ENCODE peak calls at places on chromosomes 1 and 21, in ten cellular contexts. R is body of pancreas, I is esophagus squamous epithelium, D is right lobe of liver, Y is H1, K is right atrium auricular region, E is psoas muscle, P is AG04450, S is hepatocyte, T is ovary. A is an unnamed sample.

GRCh38 chr1:160637821-160638539 is 8.9 kb downstream of the SLAMF1 start:
- DNase-seq in R (no peak), E (no peak), Y (no peak), D (no peak), I (no peak), K (no peak), S (no peak), T (no peak), P (no peak), A (no peak)

GRCh38 chr1:15028117-15028516 is 125.4 kb upstream of the TMEM51 start:
- DNase-seq in K (peak; percentile 77), Y (no peak), T (no peak), S (peak; percentile 30), D (no peak), I (no peak), R (no peak), E (peak; percentile 66), P (peak; percentile 24), A (no peak)

GRCh38 chr1:98387701-98388100 is 273.8 kb upstream of the SNX7 start:
- DNase-seq in P (no peak), T (no peak), R (no peak), I (no peak), Y (no peak), E (no peak), K (no peak), S (no peak), D (no peak), A (no peak)

GRCh38 chr1:245232936-245233335 is 78.2 kb downstream of the KIF26B start:
- DNase-seq in E (no peak), S (no peak), D (no peak), I (no peak), R (no peak), Y (no peak), T (no peak), P (no peak), K (no peak), A (no peak)

GRCh38 chr1:82614090-82614489 is 813.4 kb downstream of the ADGRL2 start:
- DNase-seq in E (no peak), P (no peak), T (no peak), I (no peak), D (no peak), K (no peak), S (no peak), Y (no peak), R (no peak), A (no peak)

GRCh38 chr1:115429242-115429641 is 91.2 kb upstream of the NGF start:
- DNase-seq in Y (no peak), R (no peak), K (no peak), P (no peak), I (no peak), S (no peak), D (no peak), E (no peak), T (no peak), A (no peak)

GRCh38 chr1:151536499-151536898 is 3.6 kb upstream of the TUFT1 start:
- DNase-seq in Y (no peak), S (no peak), I (no peak), R (no peak), D (no peak), P (no peak), T (no peak), K (no peak), E (no peak), A (no peak)

GRCh38 chr1:108082006-108082405 is 117.0 kb upstream of the VAV3 start:
- DNase-seq in R (no peak), K (no peak), T (no peak), Y (no peak), S (no peak), I (no peak), P (no peak), D (no peak), E (no peak), A (no peak)

GRCh38 chr1:201038537-201038936 is 15.0 kb upstream of the KIF21B start:
- DNase-seq in I (no peak), D (peak; percentile 20), Y (no peak), S (no peak), K (no peak), R (no peak), P (no peak), T (no peak), E (no peak), A (no peak)

GRCh38 chr1:201139756-201140155 is 12.8 kb upstream of the ASCL5 start:
- DNase-seq in I (no peak), D (no peak), Y (no peak), T (no peak), S (no peak), K (no peak), P (no peak), E (no peak), R (no peak), A (no peak)

GRCh38 chr1:194225781-194226180 is 1039.4 kb upstream of the B3GALT2 start:
- DNase-seq in D (no peak), K (no peak), E (no peak), I (no peak), R (no peak), S (no peak), Y (no peak), T (no peak), P (no peak), A (no peak)

GRCh38 chr1:203807211-203807610 is 11.8 kb downstream of the ZBED6 start:
- DNase-seq in T (no peak), Y (no peak), I (no peak), R (no peak), E (no peak), K (no peak), D (no peak), P (peak; percentile 77), S (peak; percentile 15), A (no peak)

GRCh38 chr1:63124666-63125191 is 197.6 kb upstream of the FOXD3 start:
- DNase-seq in Y (no peak), K (no peak), S (no peak), E (no peak), I (no peak), R (no peak), D (no peak), P (peak; percentile 30), T (no peak), A (no peak)

GRCh38 chr21:38913120-38913975 is 107.6 kb downstream of the ETS2 start:
- DNase-seq in E (peak; percentile 89), Y (no peak), I (no peak), T (peak; percentile 87), S (peak; percentile 92), P (peak; percentile 36), K (peak; percentile 83), D (peak; percentile 96), R (peak; percentile 92), A (peak; percentile 92)

GRCh38 chr1:240352769-240353168 is 259.2 kb downstream of the GREM2 start:
- DNase-seq in E (no peak), S (peak; percentile 4), K (no peak), Y (no peak), P (peak; percentile 32), T (no peak), I (no peak), R (no peak), D (no peak), A (no peak)

GRCh38 chr1:227808566-227808965 is 6.9 kb upstream of the PRSS38 start:
- DNase-seq in I (no peak), Y (no peak), T (no peak), R (no peak), P (no peak), E (no peak), S (no peak), D (no peak), K (no peak), A (no peak)

GRCh38 chr1:18970762-18971161 is 14.3 kb upstream of the IFFO2 start:
- DNase-seq in S (no peak), I (no peak), D (no peak), E (no peak), T (no peak), R (no peak), K (no peak), P (no peak), Y (no peak), A (no peak)

GRCh38 chr1:162213281-162213909 is 143.9 kb downstream of the NOS1AP start:
- DNase-seq in Y (no peak), T (peak; percentile 39), P (no peak), K (no peak), D (peak; percentile 90), E (peak; percentile 59), I (no peak), R (peak; percentile 83), S (peak; percentile 24), A (peak; percentile 72)

GRCh38 chr1:169086603-169087455 is 19.7 kb upstream of the ATP1B1 start:
- DNase-seq in I (no peak), R (peak; percentile 39), Y (no peak), S (peak; percentile 74), E (no peak), D (no peak), T (no peak), P (no peak), K (no peak), A (no peak)

GRCh38 chr1:150207278-150207971 is 28.5 kb downstream of the ANP32E start:
- DNase-seq in P (no peak), Y (no peak), R (no peak), S (peak; percentile 19), I (no peak), D (no peak), K (no peak), E (no peak), T (no peak), A (no peak)
- H3K4me3 ChIP-seq in P (no peak overlapping the region), Y (no peak overlapping the region), R (no peak overlapping the region), S (no peak overlapping the region), I (no peak overlapping the region), D (no peak overlapping the region), K (no peak overlapping the region), E (no peak overlapping the region), T (no peak overlapping the region), A (no peak overlapping the region)

GRCh38 chr1:61210435-61211012 is 128.2 kb downstream of the NFIA start:
- DNase-seq in K (no peak), D (no peak), S (no peak), I (no peak), Y (no peak), T (no peak), P (no peak), R (no peak), E (no peak), A (no peak)
- TF ChIP-seq CTCF in K (no peak), D (peak; percentile 36), S (peak; percentile 30), I (no peak), Y (no peak), T (no peak), P (no peak), R (no peak), E (peak; percentile 14), A (no peak)

GRCh38 chr1:52598729-52599128 is 3.4 kb upstream of the GPX7 start:
- DNase-seq in E (no peak), K (no peak), R (no peak), Y (no peak), I (no peak), D (no peak), T (no peak), P (no peak), S (no peak), A (no peak)
- H3K27ac ChIP-seq in E (peak overlapping the region; percentile 94), K (no peak overlapping the region), R (no peak overlapping the region), Y (no peak overlapping the region), I (no peak overlapping the region), D (no peak overlapping the region), T (no peak overlapping the region), P (no peak overlapping the region), S (no peak overlapping the region), A (no peak overlapping the region)

DNA sequence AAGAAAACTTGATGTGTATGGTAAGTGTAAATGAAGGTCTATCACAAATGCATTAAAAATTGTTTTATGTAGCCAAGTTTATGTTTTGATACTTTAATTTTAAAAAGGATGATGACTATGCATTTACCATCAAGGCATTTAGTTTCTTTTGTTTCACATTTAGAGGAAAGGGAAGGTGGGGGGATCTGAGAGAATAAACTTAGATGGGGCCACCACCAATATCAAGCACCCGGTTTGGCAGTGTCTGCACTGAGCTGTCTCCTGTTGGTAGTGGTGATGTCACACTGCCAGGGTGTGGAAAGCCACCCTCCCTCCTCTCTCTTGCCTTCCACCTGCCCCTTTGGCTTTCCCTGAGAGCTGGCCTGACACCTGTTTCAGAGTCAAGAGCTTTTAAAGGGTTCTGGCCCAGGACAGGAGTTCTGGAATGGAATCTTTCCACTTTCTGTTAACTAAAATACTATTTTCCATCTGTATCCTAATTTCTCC is 13.3 kb downstream of the ATF3 start:
- DNase-seq in P (no peak), I (no peak), S (no peak), K (no peak), Y (no peak), T (no peak), R (no peak), E (no peak), D (no peak), A (no peak)
- H3K4me3 ChIP-seq in P (no peak overlapping the region), I (no peak overlapping the region), S (no peak overlapping the region), K (no peak overlapping the region), Y (no peak overlapping the region), T (no peak overlapping the region), R (no peak overlapping the region), E (no peak overlapping the region), D (no peak overlapping the region), A (no peak overlapping the region)